ENCODE peak calls at places on chromosomes 1 and 21, in nine cellular contexts. W, D, G, X, B, J, Q, M and P are unnamed samples.
A peak's percentile ranks its signal among the peaks of the same experiment; 100 is the strongest.

GRCh38 chr1:220990417-220991337 is 111.4 kb downstream of the HLX start:
- DNase-seq in M (no peak), B (no peak), D (peak; percentile 58), G (no peak), W (peak; percentile 91), Q (no peak), X (peak; percentile 20), J (no peak), P (no peak)

GRCh38 chr21:33011462-33011861 is 14.3 kb upstream of the OLIG2 start:
- DNase-seq in M (peak; percentile 56), G (no peak), J (no peak), W (peak; percentile 83), B (no peak), Q (no peak), D (peak; percentile 81), X (peak; percentile 98), P (no peak)

GRCh38 chr1:151326619-151327222 is 495 bp downstream of the PI4KB start:
- DNase-seq in W (peak; percentile 70), Q (no peak), J (no peak), D (peak; percentile 40), M (no peak), G (peak; percentile 77), X (peak; percentile 51), B (peak; percentile 38), P (peak; percentile 21)

GRCh38 chr1:187563191-187563590 is 734.4 kb downstream of the PLA2G4A start:
- DNase-seq in Q (no peak), D (no peak), W (no peak), X (no peak), M (no peak), G (no peak), B (no peak), J (no peak), P (no peak)

GRCh38 chr1:12383786-12384185 is 154.0 kb downstream of the VPS13D start:
- DNase-seq in B (no peak), Q (no peak), W (peak; percentile 15), D (peak; percentile 65), J (no peak), X (peak; percentile 12), M (peak; percentile 47), G (no peak), P (no peak)

GRCh38 chr1:111672338-111672737 is 52.7 kb downstream of the RAP1A start:
- DNase-seq in G (no peak), D (peak; percentile 77), Q (no peak), M (no peak), J (no peak), X (no peak), W (peak; percentile 67), B (no peak), P (no peak)

GRCh38 chr21:26597981-26598380 is 24.9 kb upstream of the CYYR1 start:
- DNase-seq in M (no peak), G (no peak), B (no peak), D (no peak), W (no peak), J (no peak), X (peak; percentile 77), Q (no peak), P (no peak)

GRCh38 chr1:36168538-36168937 is 12.6 kb downstream of the MAP7D1 start:
- DNase-seq in D (no peak), Q (no peak), G (no peak), M (no peak), B (no peak), J (no peak), W (no peak), X (no peak), P (no peak)

DNA sequence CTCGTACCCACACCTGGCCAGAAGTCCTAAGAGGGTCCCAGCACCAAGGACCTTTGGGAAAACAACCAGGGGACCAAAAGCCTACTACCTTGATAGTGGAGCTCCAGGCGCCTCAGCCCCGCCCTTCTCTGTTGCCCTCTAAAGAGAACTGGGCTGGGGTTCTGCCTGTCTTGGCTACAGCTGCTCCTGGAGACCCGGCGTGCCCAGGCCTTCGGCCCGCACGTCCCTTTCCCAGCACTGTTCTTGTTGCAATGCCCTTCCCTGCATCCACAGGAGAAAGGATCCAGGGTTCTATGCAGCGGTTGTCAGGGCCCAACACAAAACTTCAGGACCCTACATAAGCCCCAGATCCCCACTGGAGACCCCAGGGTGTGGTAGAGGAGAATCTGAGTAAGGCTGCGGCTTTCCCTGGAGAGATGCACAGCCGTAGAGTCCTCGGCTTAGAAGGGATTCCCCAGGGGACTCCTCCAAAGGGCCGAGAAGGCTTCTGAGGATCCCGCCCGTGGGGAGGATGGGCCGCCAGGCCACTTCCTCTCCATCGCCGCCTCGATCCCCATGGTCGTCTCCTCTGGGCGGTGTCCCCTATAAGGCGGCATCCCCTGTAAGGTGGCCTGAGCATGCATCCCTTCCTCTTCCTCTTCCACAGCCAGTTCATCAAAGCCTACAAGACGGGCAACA is 12.0 kb downstream of the SLC66A1 start:
- DNase-seq in X (no peak), D (no peak), J (no peak), Q (no peak), M (no peak), W (no peak), G (no peak), B (no peak), P (no peak)
- TF ChIP-seq CTCF in X (no peak), D (no peak), J (no peak), Q (no peak), M (no peak), W (no peak), G (no peak), B (no peak), P (no peak)

GRCh38 chr1:37680933-37681332 is 11.4 kb upstream of the CDCA8 start:
- DNase-seq in J (no peak), B (no peak), M (no peak), X (no peak), Q (no peak), G (peak; percentile 5), W (no peak), D (no peak), P (no peak)

GRCh38 chr1:37671261-37671660 is 21.1 kb upstream of the CDCA8 start:
- DNase-seq in X (no peak), M (no peak), D (no peak), Q (no peak), B (no peak), J (no peak), W (no peak), G (no peak), P (no peak)

GRCh38 chr1:37677808-37678207 is 14.5 kb upstream of the CDCA8 start:
- DNase-seq in Q (no peak), M (no peak), W (no peak), B (no peak), G (peak; percentile 7), X (no peak), D (no peak), J (no peak), P (no peak)

GRCh38 chr1:37673920-37674319 is 18.4 kb upstream of the CDCA8 start:
- DNase-seq in X (no peak), M (no peak), D (peak; percentile 20), J (no peak), B (no peak), G (no peak), W (no peak), Q (no peak), P (no peak)

DNA sequence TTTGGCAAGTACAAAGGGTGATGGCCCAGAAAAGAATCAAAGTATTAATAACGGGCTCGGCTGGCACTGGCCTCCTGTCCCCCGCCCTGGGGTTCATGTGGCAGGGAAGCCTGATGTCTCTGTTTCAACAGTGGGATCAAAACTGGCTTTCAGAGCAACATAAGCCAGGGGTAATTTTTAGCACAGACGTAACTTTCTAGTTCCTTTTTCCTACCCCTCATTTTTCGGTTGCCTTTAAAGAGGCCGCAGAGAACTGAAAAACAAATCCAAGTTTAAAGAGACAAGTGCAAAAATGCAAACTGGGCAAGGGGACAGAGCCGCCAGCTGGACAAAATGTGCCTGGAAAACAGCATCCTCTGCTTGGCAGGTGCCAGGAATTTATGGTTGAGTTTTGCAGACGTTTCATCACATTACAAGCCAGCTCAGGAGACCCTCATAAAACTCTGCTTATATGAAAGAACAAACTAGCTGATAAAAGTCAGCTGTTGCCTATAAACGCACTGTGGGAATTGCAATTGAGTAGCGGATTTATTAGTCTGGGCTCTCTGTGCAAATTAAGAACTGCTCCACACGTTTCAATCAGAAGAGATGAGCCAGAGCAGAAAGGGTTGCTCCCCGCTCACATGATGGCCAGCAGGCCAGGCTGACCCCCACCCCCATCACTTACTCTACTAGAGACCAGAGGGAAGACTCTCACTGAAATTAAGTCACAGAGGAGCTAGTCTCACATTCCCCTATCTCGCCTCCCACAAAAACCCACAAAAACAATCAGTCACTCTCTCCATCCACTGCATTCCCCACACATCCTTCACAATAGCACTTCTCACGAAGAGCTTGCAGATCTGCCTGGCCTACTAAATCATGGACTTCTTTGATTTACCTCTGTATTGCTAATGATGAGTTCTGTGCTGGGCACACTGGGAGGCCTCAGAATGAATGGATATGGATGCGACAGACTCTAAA is 15.8 kb upstream of the CDCA8 start:
- DNase-seq in D (peak; percentile 66), G (peak; percentile 33), B (no peak), M (no peak), X (no peak), Q (no peak), J (no peak), W (peak; percentile 32), P (no peak)
- TF ChIP-seq CTCF in D (no peak), G (no peak), B (no peak), M (no peak), X (no peak), Q (no peak), J (no peak), W (no peak), P (no peak)

DNA sequence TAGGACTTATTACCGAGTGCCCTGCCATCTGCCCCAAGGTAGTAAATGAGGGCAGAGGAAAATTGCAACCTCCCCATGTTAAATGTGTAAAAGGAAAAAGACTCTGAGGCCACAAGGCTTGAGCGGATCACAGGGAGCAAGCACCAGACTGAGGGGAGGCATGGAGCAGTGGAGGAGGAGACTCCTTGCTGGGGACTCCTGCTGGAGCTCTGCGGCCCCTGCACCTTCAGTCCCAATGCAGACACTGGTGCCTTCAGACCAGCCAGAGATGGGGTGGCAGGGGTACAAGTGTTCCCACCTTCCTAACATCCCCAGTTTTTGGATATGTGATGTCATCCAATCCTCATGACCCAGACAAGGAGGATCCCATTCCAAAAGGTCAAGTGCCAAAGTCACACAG is 128.4 kb upstream of the NGF start:
- DNase-seq in W (no peak), J (no peak), D (no peak), X (no peak), B (no peak), Q (peak; percentile 11), M (no peak), G (no peak), P (peak; percentile 16)
- TF ChIP-seq CTCF in W (peak; percentile 31), J (no peak), D (peak; percentile 21), X (no peak), B (no peak), Q (no peak), M (peak; percentile 49), G (no peak), P (no peak)

GRCh38 chr1:193749868-193750267 is 563.5 kb upstream of the B3GALT2 start:
- DNase-seq in M (no peak), J (no peak), B (no peak), D (no peak), W (no peak), G (no peak), X (no peak), Q (no peak), P (no peak)

GRCh38 chr1:193753038-193753756 is 566.8 kb upstream of the B3GALT2 start:
- DNase-seq in X (no peak), M (no peak), W (no peak), J (no peak), B (no peak), Q (no peak), G (no peak), D (no peak), P (no peak)

GRCh38 chr1:193755441-193755840 is 569.0 kb upstream of the B3GALT2 start:
- DNase-seq in J (no peak), X (no peak), Q (no peak), B (no peak), M (no peak), G (no peak), W (no peak), D (no peak), P (no peak)

DNA sequence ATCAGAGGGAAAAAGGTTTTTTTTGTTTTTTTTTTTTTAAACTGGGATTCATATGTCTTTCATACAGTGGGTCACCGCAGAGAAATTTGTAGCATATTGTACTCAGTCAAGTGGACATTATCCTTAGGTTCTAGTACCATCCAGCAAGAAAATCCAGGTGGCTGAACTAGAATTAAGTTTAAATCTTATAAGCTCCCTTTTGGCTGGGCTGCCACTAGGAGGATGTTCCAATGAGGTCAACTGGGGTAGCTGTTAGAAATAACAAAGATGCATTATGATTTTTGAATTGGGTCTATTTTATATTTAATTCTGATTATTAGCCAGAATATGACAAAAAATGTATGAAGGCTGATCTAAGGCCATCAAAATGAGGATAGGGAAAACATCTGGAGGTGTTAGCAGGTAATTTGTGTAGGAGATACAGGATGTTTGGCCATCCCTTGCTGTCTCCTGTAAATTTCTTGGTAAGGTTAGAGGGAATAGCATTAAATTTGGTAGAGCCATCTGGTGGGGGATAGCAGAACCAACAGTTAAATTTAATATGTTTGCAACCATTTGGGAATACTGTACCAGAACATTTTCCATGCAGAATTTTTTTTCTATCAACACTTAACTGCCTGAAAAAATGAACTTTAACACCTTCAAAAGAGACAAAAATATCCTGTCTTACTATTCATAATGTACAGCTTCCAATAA is 568.5 kb upstream of the B3GALT2 start:
- DNase-seq in J (no peak), B (no peak), G (no peak), W (peak; percentile 21), M (no peak), Q (no peak), D (no peak), X (peak; percentile 10), P (no peak)
- TF ChIP-seq CTCF in J (peak; percentile 29), B (no peak), G (no peak), W (peak; percentile 5), M (no peak), Q (peak; percentile 38), D (no peak), X (peak; percentile 30), P (peak; percentile 37)